ENCODE peak calls at places on chromosomes 3 and 15, in nine cellular contexts. U, M, Q, I, W, T, K, C and H are unnamed samples.

GRCh38 chr3:114668099-114668498 is 374.3 kb downstream of the TIGIT start:
- DNase-seq in I (no peak), M (no peak), T (no peak), C (no peak), W (no peak), K (no peak), U (no peak), Q (no peak), H (no peak)

GRCh38 chr3:17065315-17065714 is 180.6 kb downstream of the PLCL2 start:
- DNase-seq in K (no peak), W (no peak), Q (no peak), I (no peak), T (no peak), M (no peak), U (no peak), C (no peak), H (no peak)

GRCh38 chr15:79400650-79401049 is 31.5 kb upstream of the MINAR1 start:
- DNase-seq in C (no peak), U (no peak), M (no peak), K (no peak), T (no peak), W (no peak), Q (no peak), I (no peak), H (no peak)

GRCh38 chr3:41159581-41160189 is 39.6 kb upstream of the CTNNB1 start:
- DNase-seq in Q (no peak), I (no peak), C (no peak), K (no peak), T (no peak), M (no peak), W (no peak), U (no peak), H (no peak)

GRCh38 chr15:23574742-23575141 is 9.3 kb downstream of the MKRN3 start:
- DNase-seq in M (no peak), K (no peak), Q (no peak), I (no peak), T (no peak), C (no peak), U (no peak), W (no peak), H (no peak)

GRCh38 chr15:56798639-56799038 is 65.3 kb upstream of the ZNF280D start:
- DNase-seq in I (no peak), U (no peak), T (no peak), M (no peak), K (no peak), Q (no peak), W (peak; percentile 10), C (no peak), H (no peak)

GRCh38 chr15:26128611-26129140 is 265.5 kb upstream of the ATP10A start:
- DNase-seq in U (no peak), T (no peak), K (no peak), C (no peak), I (no peak), M (no peak), W (no peak), Q (no peak), H (no peak)

GRCh38 chr3:132723024-132723462 is 834 bp upstream of the NPHP3 start:
- DNase-seq in U (no peak), Q (no peak), K (no peak), T (no peak), M (peak; percentile 17), I (no peak), C (no peak), W (no peak), H (no peak)

GRCh38 chr15:80072285-80072684 is 12.8 kb downstream of the ZFAND6 start:
- DNase-seq in M (peak; percentile 71), K (no peak), W (peak; percentile 91), T (no peak), C (no peak), I (no peak), Q (no peak), U (no peak), H (no peak)

GRCh38 chr3:125240496-125240895 is 27.9 kb upstream of the SLC12A8 start:
- DNase-seq in U (no peak), T (no peak), I (no peak), Q (no peak), M (no peak), K (no peak), W (peak; percentile 35), C (no peak), H (no peak)

GRCh38 chr15:29268706-29269484 is 727 bp downstream of the NSMCE3 start:
- DNase-seq in Q (peak; percentile 41), M (peak; percentile 13), U (peak; percentile 65), W (peak; percentile 34), T (peak; percentile 80), C (no peak), K (peak; percentile 78), I (no peak), H (peak; percentile 87)

GRCh38 chr3:51962854-51963530 is 4.3 kb downstream of the PCBP4 start:
- DNase-seq in C (no peak), I (no peak), W (peak; percentile 31), K (no peak), M (no peak), T (no peak), Q (no peak), U (peak; percentile 76), H (no peak)

GRCh38 chr3:13637311-13637891 is 88.5 kb downstream of the FBLN2 start:
- DNase-seq in W (no peak), C (no peak), T (no peak), U (no peak), K (no peak), Q (no peak), I (no peak), M (no peak), H (no peak)

GRCh38 chr15:74039656-74040010 is 42.7 kb downstream of the GOLGA6A start:
- DNase-seq in K (no peak), W (no peak), I (no peak), Q (no peak), U (no peak), C (no peak), T (no peak), M (no peak), H (no peak)

GRCh38 chr3:44355634-44356033 is 17.1 kb downstream of the TCAIM start:
- DNase-seq in K (no peak), Q (peak; percentile 23), C (no peak), M (no peak), I (no peak), W (peak; percentile 91), T (no peak), U (no peak), H (no peak)

GRCh38 chr15:80301472-80301871 is 49.5 kb upstream of the CTXND1 start:
- DNase-seq in C (no peak), K (no peak), Q (no peak), W (no peak), M (no peak), T (no peak), I (no peak), U (no peak), H (no peak)

GRCh38 chr3:172177046-172177445 is 137.7 kb downstream of the FNDC3B start:
- DNase-seq in I (no peak), C (no peak), T (no peak), Q (no peak), M (no peak), W (peak; percentile 80), K (no peak), U (no peak), H (no peak)

GRCh38 chr15:89822611-89822950 is 7.9 kb upstream of the ANPEP start:
- DNase-seq in T (no peak), C (no peak), I (no peak), K (no peak), U (no peak), Q (no peak), W (no peak), M (no peak), H (no peak)

GRCh38 chr3:32428092-32429068 is 36.7 kb downstream of the CMTM7 start:
- DNase-seq in M (no peak), U (no peak), T (no peak), W (no peak), I (no peak), Q (no peak), K (no peak), C (no peak), H (peak; percentile 75)

GRCh38 chr15:35876762-35877161 is 330.8 kb upstream of the DPH6 start:
- DNase-seq in U (no peak), T (no peak), K (no peak), I (no peak), Q (no peak), C (no peak), M (no peak), W (no peak), H (no peak)
- H3K4me3 ChIP-seq in U (no peak overlapping the region), T (no peak overlapping the region), K (no peak overlapping the region), I (no peak overlapping the region), Q (no peak overlapping the region), C (no peak overlapping the region), M (no peak overlapping the region), W (no peak overlapping the region), H (no peak overlapping the region)

DNA sequence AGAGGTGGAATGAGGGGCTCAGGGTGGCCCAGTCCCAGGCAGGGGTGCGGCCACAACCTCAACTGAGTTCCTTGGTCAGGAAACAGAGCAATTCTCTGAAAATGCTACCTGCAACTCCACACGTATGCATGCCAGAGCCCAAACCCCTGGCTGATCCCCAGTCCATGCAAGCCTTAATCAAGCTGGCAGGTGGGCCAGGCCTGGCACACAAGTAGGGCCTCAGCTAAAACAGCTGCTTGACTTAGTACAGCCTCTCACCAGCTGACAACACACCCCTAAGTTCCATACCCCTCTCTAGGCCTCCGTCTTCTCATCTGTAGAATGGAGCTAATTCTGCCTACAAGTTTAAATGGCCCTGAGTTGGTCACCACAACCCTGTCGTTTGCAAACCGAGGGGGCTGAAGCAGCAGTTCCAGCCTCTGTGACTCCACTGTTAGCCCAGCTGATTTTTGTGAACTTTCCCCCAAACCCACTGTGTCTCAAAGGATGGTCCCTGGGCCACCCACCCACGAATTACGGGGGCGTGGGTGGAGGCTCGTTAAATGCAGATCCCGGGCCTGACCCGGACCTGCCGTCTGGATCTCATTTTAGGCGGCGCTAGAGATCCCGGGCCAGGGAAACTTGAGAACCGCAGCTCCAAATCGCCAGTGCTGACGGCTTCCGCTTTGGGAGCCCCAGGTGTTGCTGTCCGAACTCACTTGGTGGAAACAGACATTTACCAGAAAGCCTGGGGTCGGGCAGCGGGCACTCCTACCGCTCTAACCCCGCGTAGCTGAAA is 927 bp downstream of the CHDH start:
- DNase-seq in C (peak; percentile 46), I (peak; percentile 71), Q (peak; percentile 67), U (peak; percentile 77), M (peak; percentile 60), W (peak; percentile 13), T (peak; percentile 75), K (no peak), H (no peak)
- TF ChIP-seq POLR2A in C (peak; percentile 45), I (no peak), Q (no peak), U (no peak), M (no peak), W (no peak), T (no peak), K (no peak), H (no peak)

DNA sequence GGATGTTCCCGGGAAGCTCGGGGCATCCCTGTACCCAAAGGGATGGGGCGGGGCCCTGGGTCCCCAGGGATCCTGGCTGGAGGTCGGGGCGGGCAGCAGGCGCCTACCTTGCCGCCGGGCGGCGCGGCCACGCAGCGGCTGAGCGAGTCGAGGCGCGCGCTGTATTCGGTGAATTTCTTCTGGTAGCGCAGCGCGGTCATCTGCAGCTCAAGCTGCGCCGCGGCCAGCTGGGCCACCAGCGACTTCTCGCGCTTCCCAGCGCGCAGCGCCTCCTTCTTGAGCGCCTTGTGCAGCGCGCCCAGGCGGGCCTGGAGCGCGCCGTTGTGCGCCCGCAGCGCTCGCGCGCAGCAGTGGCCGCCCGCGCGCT is 762 bp downstream of the PDZRN3 start:
- DNase-seq in U (peak; percentile 75), K (no peak), M (no peak), W (peak; percentile 85), T (peak; percentile 77), I (peak; percentile 56), Q (peak; percentile 43), C (peak; percentile 57), H (no peak)
- TF ChIP-seq CTCF in U (peak; percentile 41), K (no peak), M (no peak), W (peak; percentile 33), T (no peak), I (no peak), Q (peak; percentile 42), C (peak; percentile 24), H (no peak)

GRCh38 chr3:57594144-57594543 is 3.0 kb downstream of the ARF4 start:
- DNase-seq in K (no peak), Q (no peak), U (no peak), W (no peak), C (no peak), I (no peak), M (no peak), T (no peak), H (no peak)
- H3K4me3 ChIP-seq in K (peak overlapping the region; percentile 68), Q (no peak overlapping the region), U (no peak overlapping the region), W (no peak overlapping the region), C (no peak overlapping the region), I (peak overlapping the region; percentile 88), M (no peak overlapping the region), T (no peak overlapping the region), H (no peak overlapping the region)